ENCODE peak calls at places on chromosomes 13 and 19, in ten cellular contexts. B is stimulated activated CD8-positive, alpha-beta memory T cell treated with anti-CD3 and anti-CD28 coated beads, Interleukin-2, amount 100 ng/mL, for 1 hour; R is DMS79 treated with DMSO at 0.1 percent for 48 hours; T is GM19239; I is left lung; M is NCI-H1694 treated with DMSO at 0.1 percent for 48 hours; G is caudate nucleus; E is AG09309; Z is NCI-H1105; L is ecto neural progenitor cell. Y is an unnamed sample.

GRCh38 chr13:20740021-20740420 is 33.7 kb downstream of the EEF1AKMT1 start:
- DNase-seq in B (no peak), R (no peak), T (no peak), I (no peak), M (no peak), G (no peak), E (no peak), Z (no peak), L (no peak), Y (no peak)

GRCh38 chr13:45807520-45808099 is 43.9 kb downstream of the SIAH3 start:
- DNase-seq in B (no peak), R (no peak), T (peak; percentile 33), I (no peak), M (no peak), G (peak; percentile 8), E (peak; percentile 1), Z (peak; percentile 14), L (no peak), Y (no peak)

GRCh38 chr19:45137179-45137761 is 23.5 kb downstream of the NKPD1 start:
- DNase-seq in B (no peak), R (no peak), T (peak; percentile 91), I (no peak), M (no peak), G (peak; percentile 13), E (no peak), Z (no peak), L (no peak), Y (no peak)

GRCh38 chr13:68608147-68608546 is 1378.0 kb upstream of the PCDH9 start:
- DNase-seq in B (no peak), R (no peak), T (no peak), I (no peak), M (no peak), G (no peak), E (no peak), Z (no peak), L (no peak), Y (no peak)

GRCh38 chr19:34336781-34337271 is 28.2 kb upstream of the GPI start:
- DNase-seq in B (no peak), R (no peak), T (no peak), I (no peak), M (peak; percentile 29), G (no peak), E (no peak), Z (peak; percentile 12), L (no peak), Y (no peak)

GRCh38 chr19:8004723-8005513 is 523 bp downstream of the ELAVL1 start:
- DNase-seq in B (no peak), R (no peak), T (no peak), I (no peak), M (no peak), G (no peak), E (no peak), Z (no peak), L (peak; percentile 53), Y (no peak)

GRCh38 chr13:99087954-99088491 is 110.2 kb upstream of the DOCK9 start:
- DNase-seq in B (no peak), R (peak; percentile 98), T (no peak), I (no peak), M (no peak), G (no peak), E (no peak), Z (no peak), L (peak; percentile 54), Y (no peak)

GRCh38 chr19:38384209-38385027 is 3.4 kb downstream of the GGN start:
- DNase-seq in B (no peak), R (no peak), T (no peak), I (no peak), M (no peak), G (no peak), E (no peak), Z (no peak), L (peak; percentile 76), Y (no peak)

GRCh38 chr13:48860369-48860768 is 115.3 kb upstream of the FNDC3A start:
- DNase-seq in B (no peak), R (no peak), T (no peak), I (no peak), M (no peak), G (no peak), E (no peak), Z (no peak), L (no peak), Y (no peak)

GRCh38 chr19:11699931-11700794 is 38.6 kb downstream of the ZNF823 start:
- DNase-seq in B (no peak), R (peak; percentile 23), T (no peak), I (no peak), M (no peak), G (no peak), E (no peak), Z (peak; percentile 6), L (no peak), Y (peak; percentile 14)

GRCh38 chr19:33789344-33789743 is 7.3 kb upstream of the KCTD15 start:
- DNase-seq in B (no peak), R (no peak), T (no peak), I (no peak), M (no peak), G (no peak), E (no peak), Z (no peak), L (no peak), Y (no peak)

GRCh38 chr19:13437919-13438618 is 68.2 kb downstream of the CACNA1A start:
- DNase-seq in B (no peak), R (no peak), T (no peak), I (no peak), M (no peak), G (no peak), E (no peak), Z (no peak), L (no peak), Y (no peak)

GRCh38 chr13:32264407-32264806 is 50.8 kb downstream of the ZAR1L start:
- DNase-seq in B (no peak), R (no peak), T (no peak), I (peak; percentile 43), M (no peak), G (no peak), E (no peak), Z (no peak), L (no peak), Y (no peak)

GRCh38 chr19:51668167-51668566 is 21.5 kb upstream of the SIGLEC14 start:
- DNase-seq in B (no peak), R (no peak), T (no peak), I (no peak), M (no peak), G (no peak), E (no peak), Z (no peak), L (no peak), Y (no peak)

GRCh38 chr19:33292595-33293254 is 9.6 kb downstream of the CEBPA start:
- DNase-seq in B (no peak), R (peak; percentile 87), T (no peak), I (peak; percentile 77), M (peak; percentile 69), G (no peak), E (no peak), Z (no peak), L (no peak), Y (peak; percentile 94)

GRCh38 chr19:53991224-53992113 is at the start of gene CACNG6:
- DNase-seq in B (no peak), R (peak; percentile 47), T (no peak), I (no peak), M (no peak), G (no peak), E (no peak), Z (peak; percentile 9), L (peak; percentile 71), Y (no peak)

GRCh38 chr13:103029798-103030197 is 36.4 kb downstream of the SLC10A2 start:
- DNase-seq in B (no peak), R (no peak), T (no peak), I (no peak), M (no peak), G (no peak), E (no peak), Z (no peak), L (no peak), Y (no peak)

GRCh38 chr13:110716235-110716505 is 2.7 kb downstream of the ING1 start:
- DNase-seq in B (no peak), R (peak; percentile 34), T (no peak), I (peak; percentile 63), M (no peak), G (no peak), E (no peak), Z (no peak), L (peak; percentile 67), Y (no peak)

GRCh38 chr19:800360-801029 is 3.2 kb downstream of the PTBP1 start:
- DNase-seq in B (no peak), R (peak; percentile 24), T (no peak), I (no peak), M (no peak), G (no peak), E (no peak), Z (no peak), L (no peak), Y (no peak)

GRCh38 chr13:73268306-73268705 is 209.5 kb downstream of the KLF5 start:
- DNase-seq in B (no peak), R (no peak), T (no peak), I (no peak), M (no peak), G (no peak), E (peak; percentile 31), Z (no peak), L (no peak), Y (no peak)